ENCODE peak calls at places on chromosomes 4 and X, in five cellular contexts. W, Y, N, T and G are unnamed samples.

GRCh38 chrX:135345328-135345645 is 36.0 kb downstream of the ETDC start:
- DNase-seq in W (no peak), Y (peak), N (no peak), T (no peak), G (no peak)

GRCh38 chr4:129232627-129233337 is 136.8 kb downstream of the C4orf33 start:
- DNase-seq in W (no peak), Y (no peak), N (no peak), T (no peak), G (no peak)

GRCh38 chr4:75497133-75497532 is 17.1 kb downstream of the RCHY1 start:
- DNase-seq in W (no peak), Y (no peak), N (no peak), T (no peak), G (no peak)

GRCh38 chr4:18935956-18936355 is 914.4 kb upstream of the LCORL start:
- DNase-seq in W (no peak), Y (no peak), N (peak), T (no peak), G (no peak)

GRCh38 chr4:138439143-138439581 is 197.0 kb upstream of the SLC7A11 start:
- DNase-seq in W (no peak), Y (no peak), N (no peak), T (no peak), G (no peak)

GRCh38 chr4:168618577-168619265 is 121.9 kb downstream of the PALLD start:
- DNase-seq in W (no peak), Y (peak), N (no peak), T (no peak), G (no peak)

GRCh38 chrX:65726708-65727107 is 59.3 kb downstream of the MSN start:
- DNase-seq in W (no peak), Y (no peak), N (peak), T (no peak), G (no peak)

GRCh38 chr4:78766026-78766425 is 10.1 kb upstream of the BMP2K start:
- DNase-seq in W (no peak), Y (no peak), N (no peak), T (no peak), G (no peak)

GRCh38 chr4:25949166-25949748 is 35.2 kb downstream of the SMIM20 start:
- DNase-seq in W (no peak), Y (no peak), N (peak), T (no peak), G (no peak)

GRCh38 chrX:153861147-153861546 is 24.8 kb downstream of the L1CAM start:
- DNase-seq in W (no peak), Y (no peak), N (no peak), T (no peak), G (no peak)

GRCh38 chrX:19127649-19128168 is 5.4 kb upstream of the ADGRG2 start:
- DNase-seq in W (no peak), Y (peak), N (no peak), T (no peak), G (no peak)

GRCh38 chrX:71871367-71871766 is 39.3 kb upstream of the NHSL2 start:
- DNase-seq in W (no peak), Y (no peak), N (no peak), T (no peak), G (peak)

GRCh38 chr4:37995981-37996770 is 36.0 kb downstream of the PTTG2 start:
- DNase-seq in W (no peak), Y (peak), N (no peak), T (no peak), G (no peak)

GRCh38 chr4:118180776-118181175 is 146.5 kb downstream of the NDST3 start:
- DNase-seq in W (no peak), Y (no peak), N (no peak), T (no peak), G (no peak)

GRCh38 chr4:48222491-48222890 is 47.1 kb downstream of the TEC start:
- DNase-seq in W (no peak), Y (no peak), N (no peak), T (no peak), G (no peak)

GRCh38 chrX:46572295-46572936 is 1.1 kb upstream of the CHST7 start:
- DNase-seq in W (peak), Y (no peak), N (no peak), T (peak), G (peak)

GRCh38 chr4:188976644-188977115 is 837.4 kb downstream of the TRIML1 start:
- DNase-seq in W (no peak), Y (no peak), N (peak), T (no peak), G (no peak)

GRCh38 chrX:82961129-82961528 is 547.0 kb upstream of the POU3F4 start:
- DNase-seq in W (no peak), Y (no peak), N (peak), T (no peak), G (no peak)

GRCh38 chrX:98362630-98363029 is 1478.9 kb downstream of the RPA4 start:
- DNase-seq in W (no peak), Y (no peak), N (no peak), T (no peak), G (no peak)

GRCh38 chrX:129781134-129782014 is 1.6 kb downstream of the SASH3 start:
- DNase-seq in W (peak), Y (no peak), N (no peak), T (peak), G (peak)

GRCh38 chrX:65034641-65035450 is 58.6 kb upstream of the ZC4H2 start:
- DNase-seq in W (peak), Y (peak), N (peak), T (peak), G (peak)

GRCh38 chrX:49039598-49040375 is 3.4 kb downstream of the TFE3 start:
- DNase-seq in W (peak), Y (peak), N (peak), T (peak), G (peak)

GRCh38 chr4:1753256-1753655 is 31.9 kb downstream of the TACC3 start:
- DNase-seq in W (no peak), Y (no peak), N (no peak), T (no peak), G (no peak)

GRCh38 chrX:19168609-19169008 is 46.3 kb upstream of the ADGRG2 start:
- DNase-seq in W (no peak), Y (no peak), N (no peak), T (no peak), G (no peak)

GRCh38 chr4:154045086-154045485 is 256.2 kb upstream of the SFRP2 start:
- DNase-seq in W (no peak), Y (no peak), N (no peak), T (no peak), G (no peak)

GRCh38 chrX:16212436-16212835 is 45.2 kb downstream of the MAGEB17 start:
- DNase-seq in W (no peak), Y (no peak), N (peak), T (peak), G (peak)

GRCh38 chrX:139286342-139286741 is 244.2 kb upstream of the F9 start:
- DNase-seq in W (no peak), Y (no peak), N (no peak), T (no peak), G (no peak)

GRCh38 chrX:45445745-45446412 is 245.2 kb upstream of the DIPK2B start:
- DNase-seq in W (no peak), Y (no peak), N (no peak), T (no peak), G (no peak)

GRCh38 chrX:40176256-40176978 is 78.7 kb upstream of the BCOR start:
- DNase-seq in W (peak), Y (peak), N (peak), T (peak), G (peak)

GRCh38 chr4:185142911-185143595 is at the start of gene SLC25A4:
- DNase-seq in W (peak), Y (peak), N (peak), T (peak), G (peak)

GRCh38 chr4:148007303-148007702 is 275.4 kb downstream of the ARHGAP10 start:
- DNase-seq in W (no peak), Y (no peak), N (no peak), T (no peak), G (no peak)

GRCh38 chr4:65170768-65171514 is 499.3 kb downstream of the EPHA5 start:
- DNase-seq in W (no peak), Y (no peak), N (no peak), T (no peak), G (no peak)

GRCh38 chr4:15400911-15401671 is 26.7 kb upstream of the C1QTNF7 start:
- DNase-seq in W (peak), Y (peak), N (no peak), T (peak), G (peak)

GRCh38 chr4:35993606-35994005 is 250.7 kb downstream of the ARAP2 start:
- DNase-seq in W (no peak), Y (no peak), N (no peak), T (no peak), G (no peak)

GRCh38 chr4:75723117-75723801 is 1.1 kb upstream of the USO1 start:
- DNase-seq in W (no peak), Y (no peak), N (no peak), T (peak), G (peak)

GRCh38 chrX:144768540-144768939 is 478.8 kb upstream of the SPANXN1 start:
- DNase-seq in W (no peak), Y (no peak), N (no peak), T (no peak), G (no peak)